ENCODE peak calls at places on chromosomes 3 and 15, in five cellular contexts. T is germinal center; G is activated CD8-positive, alpha-beta memory T cell treated with anti-CD3 and anti-CD28 coated beads, Interleukin-2, amount 50 U/mL, for 48 hours; V is LoVo; I is HuH-7. F is an unnamed sample.

GRCh38 chr3:8982509-8982908 is 19.2 kb upstream of the RAD18 start:
- DNase-seq in T (no peak), G (no peak), V (no peak), I (no peak), F (no peak)

GRCh38 chr3:45841701-45842491 is at the start of gene LZTFL1:
- DNase-seq in T (peak; percentile 93), G (peak; percentile 89), V (peak; percentile 95), I (peak; percentile 90), F (peak; percentile 89)

GRCh38 chr3:55519016-55519415 is 31.9 kb upstream of the WNT5A start:
- DNase-seq in T (no peak), G (no peak), V (no peak), I (no peak), F (no peak)

GRCh38 chr15:83436513-83437158 is 10.5 kb upstream of the SH3GL3 start:
- DNase-seq in T (no peak), G (no peak), V (no peak), I (peak; percentile 58), F (no peak)

GRCh38 chr3:178960191-178960590 is 111.4 kb downstream of the ZMAT3 start:
- DNase-seq in T (no peak), G (no peak), V (no peak), I (no peak), F (no peak)

GRCh38 chr3:30945291-30945690 is 50.8 kb upstream of the GADL1 start:
- DNase-seq in T (no peak), G (no peak), V (no peak), I (no peak), F (no peak)

GRCh38 chr3:121493431-121493830 is 52.4 kb downstream of the POLQ start:
- DNase-seq in T (no peak), G (no peak), V (no peak), I (no peak), F (no peak)

GRCh38 chr3:126287171-126287535 is 70.1 kb downstream of the KLF15 start:
- DNase-seq in T (no peak), G (peak; percentile 44), V (no peak), I (no peak), F (no peak)

GRCh38 chr15:70056091-70056680 is 41.5 kb downstream of the TLE3 start:
- DNase-seq in T (no peak), G (no peak), V (no peak), I (no peak), F (no peak)

GRCh38 chr3:56125358-56126005 is 342.8 kb downstream of the ERC2 start:
- DNase-seq in T (no peak), G (no peak), V (no peak), I (no peak), F (no peak)

GRCh38 chr15:40420793-40421192 is 15.2 kb downstream of the IVD start:
- DNase-seq in T (no peak), G (no peak), V (peak; percentile 91), I (no peak), F (no peak)

GRCh38 chr15:47908950-47909670 is 191.8 kb downstream of the SEMA6D start:
- DNase-seq in T (no peak), G (no peak), V (no peak), I (no peak), F (no peak)

GRCh38 chr15:81924667-81925183 is 121.1 kb downstream of the MEX3B start:
- DNase-seq in T (no peak), G (no peak), V (no peak), I (no peak), F (no peak)

GRCh38 chr15:71275098-71275497 is 159.8 kb downstream of the THSD4 start:
- DNase-seq in T (no peak), G (no peak), V (no peak), I (no peak), F (no peak)

F was measured in GM20000.